ENCODE peak calls at places on chromosomes 6 and 20, in seven cellular contexts. X, E, Y, H, B, O and W are unnamed samples.

GRCh38 chr6:143449731-143450452 is 603 bp downstream of the ADAT2 start:
- DNase-seq in E (no peak), O (peak; percentile 51), B (no peak), H (no peak), Y (no peak), X (peak; percentile 10), W (no peak)

GRCh38 chr6:113530769-113531168 is 326.4 kb upstream of the MARCKS start:
- DNase-seq in X (no peak), H (no peak), E (no peak), O (peak; percentile 89), B (no peak), Y (no peak), W (no peak)

GRCh38 chr6:90502866-90503407 is 83.9 kb downstream of the MAP3K7 start:
- DNase-seq in X (peak; percentile 40), E (no peak), O (no peak), H (no peak), Y (peak; percentile 4), B (no peak), W (no peak)

GRCh38 chr6:15358579-15359327 is 112.9 kb downstream of the JARID2 start:
- DNase-seq in B (no peak), X (peak; percentile 56), H (no peak), Y (no peak), O (no peak), E (no peak), W (no peak)

GRCh38 chr6:127517698-127518097 is 1.4 kb downstream of the MTCL3 start:
- DNase-seq in O (no peak), Y (no peak), X (no peak), B (no peak), H (no peak), E (no peak), W (no peak)

GRCh38 chr20:36218380-36219064 is 17.8 kb upstream of the AAR2 start:
- DNase-seq in O (no peak), E (no peak), H (no peak), X (no peak), Y (no peak), B (no peak), W (no peak)

GRCh38 chr6:39850897-39851296 is 58.7 kb downstream of the DAAM2 start:
- DNase-seq in E (no peak), B (no peak), O (no peak), Y (no peak), H (no peak), X (no peak), W (no peak)

GRCh38 chr6:154513601-154514320 is 3.3 kb upstream of the CNKSR3 start:
- DNase-seq in H (no peak), E (no peak), O (no peak), Y (no peak), B (no peak), X (no peak), W (no peak)

GRCh38 chr6:38522322-38522721 is 117.4 kb downstream of the BTBD9 start:
- DNase-seq in O (peak; percentile 47), Y (no peak), H (no peak), X (no peak), E (no peak), B (peak; percentile 16), W (no peak)

GRCh38 chr6:29984992-29985391 is 42.7 kb downstream of the HLA-A start:
- DNase-seq in Y (no peak), B (no peak), E (no peak), H (no peak), X (no peak), O (no peak), W (no peak)

GRCh38 chr20:52572687-52573086 is 381.1 kb upstream of the ZFP64 start:
- DNase-seq in H (no peak), X (no peak), E (no peak), Y (no peak), B (no peak), O (peak; percentile 20), W (no peak)

GRCh38 chr6:138372711-138373463 is 4.8 kb upstream of the SMIM28 start:
- DNase-seq in B (no peak), X (no peak), O (peak; percentile 24), Y (no peak), H (no peak), E (no peak), W (no peak)

GRCh38 chr6:158506577-158506976 is 53.3 kb upstream of the TMEM181 start:
- DNase-seq in H (no peak), E (no peak), X (peak; percentile 57), O (peak; percentile 4), B (no peak), Y (no peak), W (no peak)

GRCh38 chr6:148323344-148323743 is 19.3 kb upstream of the SASH1 start:
- DNase-seq in H (no peak), X (no peak), Y (no peak), B (no peak), O (peak; percentile 89), E (no peak), W (no peak)

GRCh38 chr6:34709386-34709785 is 12.8 kb upstream of the ILRUN start:
- DNase-seq in Y (no peak), X (peak; percentile 19), E (peak; percentile 94), H (peak; percentile 83), O (no peak), B (peak; percentile 74), W (peak; percentile 74)

GRCh38 chr20:51365670-51366069 is 176.8 kb downstream of the NFATC2 start:
- DNase-seq in H (no peak), B (no peak), X (no peak), Y (no peak), E (no peak), O (peak; percentile 91), W (no peak)

GRCh38 chr20:37311710-37312355 is 22.4 kb downstream of the MANBAL start:
- DNase-seq in Y (no peak), B (no peak), X (no peak), O (peak; percentile 78), E (no peak), H (no peak), W (no peak)

GRCh38 chr6:30926644-30927043 is 5.3 kb downstream of the SFTA2 start:
- DNase-seq in B (no peak), H (no peak), E (peak; percentile 45), X (no peak), Y (no peak), O (peak; percentile 36), W (peak; percentile 82)

GRCh38 chr6:17865798-17866725 is 121.4 kb downstream of the KIF13A start:
- DNase-seq in E (no peak), Y (peak; percentile 98), B (peak; percentile 80), O (peak; percentile 99), H (peak; percentile 58), X (no peak), W (no peak)

GRCh38 chr20:62407221-62407992 is at the start of gene CABLES2:
- DNase-seq in Y (peak; percentile 83), X (peak; percentile 96), H (peak; percentile 94), O (peak; percentile 98), B (peak; percentile 91), E (peak; percentile 92), W (peak; percentile 96)

GRCh38 chr6:45513843-45514242 is 136.1 kb upstream of the SUPT3H start:
- DNase-seq in H (no peak), B (no peak), E (no peak), Y (no peak), X (no peak), O (no peak), W (no peak)

GRCh38 chr6:30463651-30464618 is 25.4 kb upstream of the HLA-E start:
- DNase-seq in O (peak; percentile 68), Y (no peak), X (no peak), E (no peak), B (no peak), H (peak; percentile 40), W (peak; percentile 80)

GRCh38 chr20:23375827-23376226 is 13.8 kb downstream of the GZF1 start:
- DNase-seq in E (no peak), H (no peak), O (no peak), B (no peak), Y (no peak), X (no peak), W (no peak)

DNA sequence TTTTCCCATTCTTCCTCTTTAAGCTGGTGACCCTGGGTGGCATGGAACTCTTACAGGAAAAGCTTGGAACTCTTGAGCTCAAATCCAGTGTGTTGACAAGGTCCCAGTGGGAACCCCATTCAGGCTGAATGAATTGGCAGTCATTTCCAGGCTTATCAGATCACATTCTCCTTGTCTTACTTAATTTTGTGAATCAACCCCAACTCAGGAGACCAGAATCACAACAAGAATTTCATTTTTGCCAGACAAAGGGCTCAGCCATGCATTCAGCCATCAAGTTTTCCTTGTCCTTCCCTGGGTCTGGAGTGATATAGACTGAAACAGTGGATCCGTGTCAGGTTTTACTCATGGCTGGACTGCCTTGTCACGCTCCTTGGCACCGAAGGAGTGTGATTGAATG is 92.2 kb upstream of the EEF1E1 start:
- DNase-seq in X (no peak), Y (no peak), O (no peak), E (no peak), B (no peak), H (no peak), W (no peak)
- H3K4me1 ChIP-seq in X (no peaks in the 10 kb centered on the region), Y (no peaks in the 10 kb centered on the region), O (peaks cover 11% of the 10 kb centered on the region), E (no peaks in the 10 kb centered on the region), B (no peaks in the 10 kb centered on the region), H (no peaks in the 10 kb centered on the region), W (no peaks in the 10 kb centered on the region)

GRCh38 chr20:25016471-25016870 is 23.9 kb upstream of the APMAP start:
- DNase-seq in H (no peak), O (no peak), B (no peak), X (no peak), E (peak; percentile 8), Y (no peak), W (no peak)
- H3K36me3 ChIP-seq in H (peaks cover 90% of the 10 kb centered on the region), O (no peaks in the 10 kb centered on the region), B (no peaks in the 10 kb centered on the region), X (no peaks in the 10 kb centered on the region), E (peaks cover 35% of the 10 kb centered on the region), Y (no peaks in the 10 kb centered on the region), W (peaks cover 63% of the 10 kb centered on the region)

GRCh38 chr20:58854638-58855471 is 2.3 kb downstream of the GNAS start:
- DNase-seq in H (no peak), E (no peak), Y (no peak), X (no peak), O (peak; percentile 47), B (no peak), W (no peak)
- H3K4me3 ChIP-seq in H (peak overlapping the region; percentile 55), E (no peak overlapping the region), Y (no peak overlapping the region), X (peak overlapping the region; percentile 21), O (peak overlapping the region; percentile 53), B (no peak overlapping the region), W (no peak overlapping the region)

GRCh38 chr20:48827880-48828733 is at the start of gene PREX1:
- DNase-seq in E (peak; percentile 39), Y (no peak), X (peak; percentile 91), O (peak; percentile 63), B (peak; percentile 32), H (peak; percentile 86), W (peak; percentile 89)

GRCh38 chr20:48828734-48829460 is 1.1 kb upstream of the PREX1 start:
- DNase-seq in B (no peak), H (no peak), O (no peak), X (no peak), E (no peak), Y (no peak), W (no peak)

GRCh38 chr20:48831702-48832422 is 4.1 kb upstream of the PREX1 start:
- DNase-seq in B (peak; percentile 29), X (no peak), H (peak; percentile 60), O (peak; percentile 70), Y (no peak), E (no peak), W (no peak)

GRCh38 chr20:48830826-48831318 is 3.1 kb upstream of the PREX1 start:
- DNase-seq in O (no peak), E (no peak), Y (no peak), B (no peak), X (no peak), H (no peak), W (no peak)

DNA sequence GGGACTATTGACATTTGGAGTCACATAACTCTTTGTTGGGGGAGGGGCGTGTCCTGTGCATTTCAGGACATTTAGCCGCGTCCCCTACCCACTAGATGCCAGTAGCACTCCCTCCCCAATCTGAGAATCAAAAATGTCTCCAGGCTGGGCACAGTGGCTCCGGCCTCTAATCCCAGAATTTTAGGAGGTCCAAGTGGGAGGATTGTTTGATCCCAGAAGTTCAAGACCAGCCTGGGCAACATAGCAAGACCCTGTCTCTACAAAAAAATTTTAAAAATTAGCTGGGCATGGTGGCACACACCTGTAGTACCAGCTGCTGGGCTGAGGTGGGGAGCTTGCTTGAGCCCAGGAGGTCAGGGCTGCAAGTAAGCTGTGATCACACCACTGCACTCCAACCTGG is 2.1 kb upstream of the PREX1 start:
- DNase-seq in E (no peak), Y (no peak), X (no peak), B (no peak), O (no peak), H (no peak), W (no peak)
- H3K4me1 ChIP-seq in E (no peaks in the 10 kb centered on the region), Y (peaks cover 17% of the 10 kb centered on the region), X (peaks cover 7% of the 10 kb centered on the region), B (no peaks in the 10 kb centered on the region), O (peaks cover 21% of the 10 kb centered on the region), H (peaks cover 51% of the 10 kb centered on the region), W (peaks cover 36% of the 10 kb centered on the region)